ENCODE peak calls at places on chromosome 21, in eight cellular contexts. G is ovary, A is GM10248, Q is tibial artery, Y is A549, F is pancreas, K is GM13976, I is psoas muscle. P is an unnamed sample.

GRCh38 chr21:38668501-38668900 is 137.2 kb upstream of the ETS2 start:
- DNase-seq in G (no peak), A (no peak), Q (no peak), Y (no peak), F (no peak), K (no peak), I (no peak), P (no peak)

GRCh38 chr21:36068748-36069398 is 951 bp upstream of the CBR1 start:
- DNase-seq in G (no peak), A (no peak), Q (no peak), Y (no peak), F (no peak), K (no peak), I (no peak), P (no peak)

GRCh38 chr21:38202811-38203210 is 54.0 kb upstream of the KCNJ15 start:
- DNase-seq in G (no peak), A (no peak), Q (no peak), Y (no peak), F (no peak), K (no peak), I (no peak), P (no peak)

GRCh38 chr21:42313501-42313969 is 1.7 kb downstream of the TFF3 start:
- DNase-seq in G (no peak), A (no peak), Q (no peak), Y (no peak), F (peak), K (no peak), I (no peak), P (no peak)

GRCh38 chr21:26001356-26001755 is 169.2 kb downstream of the APP start:
- DNase-seq in G (no peak), A (no peak), Q (no peak), Y (no peak), F (no peak), K (no peak), I (no peak), P (no peak)

GRCh38 chr21:32826317-32827167 is 55.0 kb upstream of the PAXBP1 start:
- DNase-seq in G (no peak), A (peak), Q (no peak), Y (peak), F (no peak), K (peak), I (no peak), P (peak)

GRCh38 chr21:25561668-25562641 is 45.3 kb downstream of the MRPL39 start:
- DNase-seq in G (peak), A (peak), Q (peak), Y (peak), F (peak), K (peak), I (peak), P (peak)

GRCh38 chr21:38766987-38767722 is 38.6 kb upstream of the ETS2 start:
- DNase-seq in G (no peak), A (peak), Q (no peak), Y (no peak), F (no peak), K (peak), I (no peak), P (peak)

GRCh38 chr21:32135401-32136363 is 143.2 kb downstream of the MIS18A start:
- DNase-seq in G (no peak), A (peak), Q (no peak), Y (no peak), F (no peak), K (peak), I (peak), P (peak)

GRCh38 chr21:22842875-22843274 is 1844.7 kb downstream of the NCAM2 start:
- DNase-seq in G (no peak), A (no peak), Q (no peak), Y (no peak), F (no peak), K (no peak), I (no peak), P (no peak)

GRCh38 chr21:38996355-38996754 is 186.9 kb downstream of the PSMG1 start:
- DNase-seq in G (no peak), A (no peak), Q (no peak), Y (no peak), F (no peak), K (no peak), I (no peak), P (no peak)

GRCh38 chr21:36955783-36956182 is 10.7 kb downstream of the HLCS start:
- DNase-seq in G (no peak), A (no peak), Q (no peak), Y (no peak), F (no peak), K (no peak), I (no peak), P (no peak)

GRCh38 chr21:35201288-35201687 is 152.2 kb upstream of the RUNX1 start:
- DNase-seq in G (no peak), A (no peak), Q (no peak), Y (no peak), F (no peak), K (no peak), I (no peak), P (no peak)

GRCh38 chr21:37631319-37632117 is 264.9 kb downstream of the DYRK1A start:
- DNase-seq in G (no peak), A (peak), Q (no peak), Y (peak), F (no peak), K (peak), I (no peak), P (peak)

GRCh38 chr21:33543505-33544129 is 779 bp downstream of the SON start:
- DNase-seq in G (peak), A (peak), Q (peak), Y (no peak), F (peak), K (no peak), I (peak), P (peak)

GRCh38 chr21:35770101-35770945 is 290.0 kb downstream of the SETD4 start:
- DNase-seq in G (no peak), A (no peak), Q (no peak), Y (no peak), F (no peak), K (no peak), I (no peak), P (no peak)

GRCh38 chr21:34807881-34808568 is 139.2 kb downstream of the CLIC6 start:
- DNase-seq in G (no peak), A (peak), Q (peak), Y (peak), F (no peak), K (peak), I (peak), P (no peak)

GRCh38 chr21:41777934-41778815 is 11.3 kb upstream of the RIPK4 start:
- DNase-seq in G (peak), A (no peak), Q (peak), Y (peak), F (peak), K (no peak), I (peak), P (no peak)

GRCh38 chr21:21151231-21151630 is 153.0 kb downstream of the NCAM2 start:
- DNase-seq in G (no peak), A (no peak), Q (no peak), Y (no peak), F (no peak), K (no peak), I (no peak), P (no peak)

GRCh38 chr21:32958288-32958992 is 67.3 kb upstream of the OLIG2 start:
- DNase-seq in G (no peak), A (no peak), Q (no peak), Y (no peak), F (no peak), K (no peak), I (no peak), P (no peak)

GRCh38 chr21:34915364-34915834 is 133.7 kb downstream of the RUNX1 start:
- DNase-seq in G (no peak), A (no peak), Q (no peak), Y (no peak), F (no peak), K (no peak), I (no peak), P (no peak)

GRCh38 chr21:37101384-37101783 is 28.3 kb downstream of the TTC3 start:
- DNase-seq in G (no peak), A (no peak), Q (no peak), Y (peak), F (no peak), K (no peak), I (no peak), P (no peak)

GRCh38 chr21:39127506-39127905 is 55.7 kb downstream of the PSMG1 start:
- DNase-seq in G (no peak), A (no peak), Q (no peak), Y (no peak), F (no peak), K (no peak), I (no peak), P (no peak)

GRCh38 chr21:38492002-38492401 is 6.3 kb downstream of the ERG start:
- DNase-seq in G (no peak), A (no peak), Q (no peak), Y (no peak), F (no peak), K (no peak), I (no peak), P (no peak)

GRCh38 chr21:25487046-25487594 is 120.2 kb downstream of the MRPL39 start:
- DNase-seq in G (no peak), A (peak), Q (no peak), Y (no peak), F (no peak), K (no peak), I (no peak), P (no peak)

GRCh38 chr21:41217656-41218380 is 49.9 kb downstream of the BACE2 start:
- DNase-seq in G (no peak), A (no peak), Q (peak), Y (no peak), F (no peak), K (no peak), I (peak), P (no peak)

GRCh38 chr21:35016517-35017188 is 32.4 kb downstream of the RUNX1 start:
- DNase-seq in G (no peak), A (no peak), Q (no peak), Y (no peak), F (no peak), K (no peak), I (no peak), P (no peak)

GRCh38 chr21:35437941-35438340 is 388.8 kb upstream of the RUNX1 start:
- DNase-seq in G (no peak), A (no peak), Q (no peak), Y (no peak), F (no peak), K (no peak), I (no peak), P (no peak)

GRCh38 chr21:32184485-32184884 is 94.4 kb downstream of the MIS18A start:
- DNase-seq in G (no peak), A (no peak), Q (no peak), Y (no peak), F (no peak), K (no peak), I (no peak), P (no peak)

GRCh38 chr21:24514081-24514733 is 1093.1 kb downstream of the MRPL39 start:
- DNase-seq in G (no peak), A (no peak), Q (no peak), Y (peak), F (no peak), K (no peak), I (no peak), P (no peak)

GRCh38 chr21:38714998-38715397 is 90.7 kb upstream of the ETS2 start:
- DNase-seq in G (no peak), A (no peak), Q (no peak), Y (no peak), F (no peak), K (no peak), I (no peak), P (no peak)

GRCh38 chr21:38228115-38228514 is 28.7 kb upstream of the KCNJ15 start:
- DNase-seq in G (no peak), A (no peak), Q (no peak), Y (no peak), F (no peak), K (no peak), I (no peak), P (no peak)

GRCh38 chr21:27362249-27362648 is 395.4 kb upstream of the ADAMTS5 start:
- DNase-seq in G (no peak), A (no peak), Q (no peak), Y (no peak), F (no peak), K (no peak), I (no peak), P (no peak)
- TF ChIP-seq CTCF in G (no peak), A (no peak), Q (peak), Y (no peak), F (no peak), K (no peak), I (no peak), P (no peak)

DNA sequence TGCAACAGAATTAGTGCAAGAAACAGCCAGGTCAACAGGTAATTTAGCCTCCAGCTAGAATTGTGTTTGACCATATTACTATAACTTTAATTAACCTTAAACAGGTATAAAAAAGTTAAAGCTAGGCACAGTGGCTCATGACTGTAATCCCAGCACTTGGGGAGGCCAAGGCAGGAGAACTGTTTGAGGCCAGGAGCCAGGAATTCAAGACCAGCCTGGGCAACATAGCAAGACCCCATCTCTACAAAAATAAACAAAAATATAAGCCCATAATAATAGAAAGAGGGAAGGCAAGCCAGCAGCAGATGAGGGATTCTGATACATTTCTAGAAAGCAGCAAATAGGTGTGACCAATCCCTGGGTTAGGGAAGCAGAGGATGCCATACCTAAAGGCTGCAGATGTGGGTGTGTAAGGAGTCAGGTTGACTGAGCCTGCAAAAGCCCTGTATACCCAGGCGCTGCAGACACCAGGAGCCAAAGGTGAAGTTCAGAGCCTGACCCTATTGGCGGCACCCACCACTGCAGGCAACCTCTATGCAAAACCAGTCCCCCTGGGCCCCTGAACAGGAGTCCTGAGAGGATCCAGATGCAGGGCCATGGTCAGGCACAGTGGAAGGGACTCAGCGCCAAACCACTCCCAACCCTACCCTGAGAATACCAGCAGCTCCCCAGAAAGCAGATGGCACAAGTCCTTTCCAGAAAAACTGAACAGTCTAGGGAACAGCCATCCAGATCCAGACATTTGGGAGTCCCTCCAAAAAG is 19.3 kb upstream of the LSS start:
- DNase-seq in G (no peak), A (no peak), Q (no peak), Y (no peak), F (no peak), K (no peak), I (no peak), P (no peak)
- TF ChIP-seq CTCF in G (no peak), A (no peak), Q (no peak), Y (no peak), F (no peak), K (no peak), I (no peak), P (no peak)

DNA sequence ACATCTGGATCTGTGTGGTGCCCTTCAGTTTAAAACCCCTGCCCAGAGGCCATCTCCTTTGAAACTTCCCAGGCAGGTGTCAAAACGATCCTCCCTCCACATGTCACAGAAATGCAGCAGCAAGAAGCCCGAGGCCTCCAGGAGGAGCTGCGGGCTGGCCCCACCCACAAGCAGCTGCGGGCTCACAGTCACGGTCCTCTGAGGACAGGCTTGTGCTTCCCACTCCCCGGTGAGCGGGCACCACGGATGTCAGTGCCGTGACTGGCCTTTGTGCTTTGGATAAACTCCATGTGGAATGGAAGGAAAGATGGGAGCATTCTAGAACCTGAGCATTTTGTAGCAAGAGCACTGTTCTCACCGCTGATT is 65.8 kb downstream of the SIK1 start:
- DNase-seq in G (no peak), A (no peak), Q (no peak), Y (no peak), F (peak), K (no peak), I (peak), P (no peak)
- TF ChIP-seq CTCF in G (no peak), A (peak), Q (no peak), Y (no peak), F (no peak), K (no peak), I (no peak), P (no peak)

DNA sequence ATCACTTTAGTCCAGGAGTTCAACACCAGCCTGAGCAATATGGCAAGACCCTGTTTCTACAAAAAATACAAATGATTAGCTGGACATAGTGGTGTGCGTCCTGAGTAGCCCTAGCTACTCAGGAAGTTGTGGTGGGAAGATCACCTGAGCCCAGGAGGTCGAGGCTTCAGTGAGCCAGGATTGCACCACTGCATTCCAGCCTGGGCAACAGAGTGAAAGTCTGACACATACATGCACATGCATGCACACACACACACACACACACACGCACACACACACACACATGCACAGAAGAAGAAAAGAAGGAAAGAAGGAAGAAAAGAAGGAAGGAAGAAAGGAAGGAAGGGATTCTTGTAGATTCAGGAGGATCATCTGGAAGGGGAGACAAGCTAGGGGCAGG is 104.4 kb upstream of the USP25 start:
- DNase-seq in G (no peak), A (no peak), Q (no peak), Y (no peak), F (no peak), K (no peak), I (no peak), P (no peak)
- TF ChIP-seq CTCF in G (no peak), A (no peak), Q (no peak), Y (no peak), F (no peak), K (no peak), I (no peak), P (no peak)

GRCh38 chr21:40178726-40179125 is 311.5 kb downstream of the PCP4 start:
- DNase-seq in G (no peak), A (no peak), Q (no peak), Y (no peak), F (no peak), K (no peak), I (no peak), P (no peak)

GRCh38 chr21:40177979-40178378 is 310.7 kb downstream of the PCP4 start:
- DNase-seq in G (no peak), A (no peak), Q (no peak), Y (no peak), F (no peak), K (no peak), I (no peak), P (no peak)

GRCh38 chr21:40176732-40177131 is 309.5 kb downstream of the PCP4 start:
- DNase-seq in G (no peak), A (no peak), Q (no peak), Y (no peak), F (no peak), K (no peak), I (no peak), P (no peak)

GRCh38 chr21:40169971-40170370 is 302.7 kb downstream of the PCP4 start:
- DNase-seq in G (no peak), A (no peak), Q (no peak), Y (no peak), F (no peak), K (no peak), I (no peak), P (no peak)

DNA sequence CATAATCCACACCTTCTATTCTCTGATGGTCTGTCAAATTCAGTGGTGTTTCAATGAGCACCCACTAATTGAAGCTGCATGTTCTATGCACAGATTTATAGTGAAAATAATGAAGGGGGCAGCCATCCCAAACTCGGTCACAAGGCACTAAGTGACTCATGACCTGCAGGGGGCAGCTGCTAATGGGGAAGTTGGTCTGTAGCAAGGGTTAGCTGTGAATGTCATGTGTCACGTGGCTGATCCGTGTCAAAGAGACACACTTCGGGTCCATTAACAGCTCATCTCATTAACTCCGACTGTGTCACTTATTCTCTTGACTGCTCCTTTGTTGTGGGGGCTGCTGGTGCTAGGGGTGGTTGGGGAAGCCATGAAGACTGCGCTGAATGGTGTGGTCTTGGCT is 306.6 kb downstream of the PCP4 start:
- DNase-seq in G (no peak), A (no peak), Q (no peak), Y (no peak), F (no peak), K (no peak), I (no peak), P (no peak)
- TF ChIP-seq CTCF in G (no peak), A (no peak), Q (no peak), Y (no peak), F (no peak), K (no peak), I (no peak), P (no peak)

GRCh38 chr21:44368711-44369446 is 15.5 kb downstream of the TRPM2 start:
- DNase-seq in G (peak), A (no peak), Q (no peak), Y (no peak), F (peak), K (no peak), I (no peak), P (no peak)

GRCh38 chr21:44372616-44373015 is 19.2 kb downstream of the TRPM2 start:
- DNase-seq in G (peak), A (no peak), Q (no peak), Y (no peak), F (no peak), K (no peak), I (no peak), P (no peak)

GRCh38 chr21:44371596-44371995 is 18.2 kb downstream of the TRPM2 start:
- DNase-seq in G (peak), A (no peak), Q (no peak), Y (no peak), F (no peak), K (no peak), I (no peak), P (no peak)

GRCh38 chr21:44370771-44371410 is 17.5 kb downstream of the TRPM2 start:
- DNase-seq in G (peak), A (no peak), Q (no peak), Y (no peak), F (no peak), K (peak), I (no peak), P (no peak)

GRCh38 chr21:44370027-44370735 is 16.8 kb downstream of the TRPM2 start:
- DNase-seq in G (peak), A (no peak), Q (no peak), Y (peak), F (peak), K (peak), I (peak), P (no peak)
- TF ChIP-seq CTCF in G (no peak), A (no peak), Q (no peak), Y (no peak), F (no peak), K (no peak), I (no peak), P (no peak)